ENCODE peak calls at places on chromosome 16, in seven cellular contexts. V is D721Med; M is Caco-2; C is stimulated activated CD8-positive, alpha-beta memory T cell treated with anti-CD3 and anti-CD28 coated beads, Interleukin-4, amount 100 ng/mL, for 1 hour; D is HEK293T; P is RPMI7951; J is stimulated activated CD4-positive, alpha-beta T cell treated with anti-CD3 and anti-CD28 coated beads, Interleukin-2, amount 100 ng/mL, for 24 hours. Y is an unnamed sample.

GRCh38 chr16:84340305-84341040 is 27.9 kb upstream of the ATP2C2 start:
- DNase-seq in V (no peak), C (no peak), J (no peak), M (peak), D (no peak), P (no peak), Y (peak)

GRCh38 chr16:30858829-30859423 is 35.0 kb downstream of the BCL7C start:
- DNase-seq in P (peak), D (no peak), M (no peak), J (no peak), C (no peak), V (no peak), Y (no peak)

GRCh38 chr16:19518423-19518822 is 3.5 kb downstream of the GDE1 start:
- DNase-seq in C (no peak), V (no peak), M (no peak), J (no peak), P (no peak), D (no peak), Y (no peak)

GRCh38 chr16:70529051-70529777 is 5.6 kb downstream of the SF3B3 start:
- DNase-seq in V (no peak), P (peak), C (no peak), M (no peak), D (no peak), J (no peak), Y (no peak)

GRCh38 chr16:51556694-51557327 is 405.7 kb upstream of the SALL1 start:
- DNase-seq in V (no peak), M (no peak), P (peak), J (no peak), D (peak), C (no peak), Y (no peak)

GRCh38 chr16:65119905-65120341 is 1.9 kb downstream of the CDH11 start:
- DNase-seq in P (no peak), M (no peak), J (no peak), V (no peak), C (no peak), D (no peak), Y (no peak)

GRCh38 chr16:58644765-58645487 is 15.3 kb upstream of the CNOT1 start:
- DNase-seq in D (no peak), J (no peak), V (no peak), M (no peak), P (no peak), C (no peak), Y (peak)

GRCh38 chr16:54355251-54355650 is 68.7 kb upstream of the IRX3 start:
- DNase-seq in D (no peak), C (no peak), J (no peak), P (peak), M (no peak), V (no peak), Y (no peak)

GRCh38 chr16:28258571-28258970 is 33.8 kb upstream of the SBK1 start:
- DNase-seq in C (no peak), D (no peak), M (no peak), V (no peak), J (no peak), P (no peak), Y (peak)

Y was measured in PC-9.